ENCODE peak calls at places on chromosomes 6 and 20, in seven cellular contexts. T is activated T-cell treated with anti-CD3 and anti-CD28 coated beads for 4 hours; D is iPS-NIHi11; C is RWPE1; J is BJ; L is astrocyte of the cerebellum; F is stimulated activated CD4-positive, alpha-beta T cell treated with anti-CD3 and anti-CD28 coated beads, Interleukin-2, amount 100 ng/mL, for 48 hours. Z is an unnamed sample.

GRCh38 chr6:75230484-75231325 is 12.9 kb downstream of the COX7A2 start:
- DNase-seq in T (no peak), D (peak), C (peak), J (no peak), L (no peak), F (no peak), Z (peak)

GRCh38 chr6:108252055-108252454 is 8.8 kb downstream of the SNX3 start:
- DNase-seq in T (no peak), D (no peak), C (no peak), J (no peak), L (no peak), F (no peak), Z (no peak)

GRCh38 chr6:69630767-69631166 is 166.0 kb downstream of the LMBRD1 start:
- DNase-seq in T (no peak), D (no peak), C (no peak), J (no peak), L (no peak), F (no peak), Z (no peak)

GRCh38 chr20:12874933-12875332 is 133.8 kb upstream of the SPTLC3 start:
- DNase-seq in T (no peak), D (no peak), C (no peak), J (no peak), L (no peak), F (no peak), Z (no peak)

GRCh38 chr6:157994126-157994795 is 12.6 kb downstream of the SYNJ2 start:
- DNase-seq in T (no peak), D (no peak), C (no peak), J (no peak), L (no peak), F (no peak), Z (no peak)

GRCh38 chr6:154731296-154732218 is 1.7 kb upstream of the SCAF8 start:
- DNase-seq in T (no peak), D (no peak), C (no peak), J (no peak), L (no peak), F (no peak), Z (no peak)

GRCh38 chr20:47594157-47594556 is 92.5 kb downstream of the NCOA3 start:
- DNase-seq in T (no peak), D (no peak), C (no peak), J (no peak), L (no peak), F (no peak), Z (no peak)

GRCh38 chr20:58014628-58015315 is 213.7 kb downstream of the ANKRD60 start:
- DNase-seq in T (peak), D (no peak), C (peak), J (no peak), L (no peak), F (no peak), Z (no peak)

GRCh38 chr6:191487-192312 is 100.6 kb upstream of the DUSP22 start:
- DNase-seq in T (no peak), D (no peak), C (no peak), J (no peak), L (no peak), F (no peak), Z (no peak)

GRCh38 chr6:31441368-31442267 is 38.2 kb downstream of the MICA start:
- DNase-seq in T (peak), D (peak), C (peak), J (no peak), L (peak), F (no peak), Z (peak)

GRCh38 chr20:36582322-36582721 is 8.9 kb downstream of the TGIF2 start:
- DNase-seq in T (no peak), D (no peak), C (no peak), J (no peak), L (no peak), F (no peak), Z (no peak)

GRCh38 chr20:19928379-19929360 is 88.5 kb upstream of the NAA20 start:
- DNase-seq in T (no peak), D (no peak), C (peak), J (no peak), L (no peak), F (no peak), Z (no peak)

GRCh38 chr6:1812034-1812433 is 202.3 kb downstream of the FOXC1 start:
- DNase-seq in T (no peak), D (no peak), C (no peak), J (no peak), L (no peak), F (no peak), Z (no peak)

GRCh38 chr20:9989066-9989724 is 45.6 kb upstream of the ANKEF1 start:
- DNase-seq in T (no peak), D (no peak), C (no peak), J (peak), L (peak), F (no peak), Z (no peak)

GRCh38 chr6:26193467-26194328 is 106.5 kb downstream of the HFE start:
- DNase-seq in T (no peak), D (no peak), C (no peak), J (no peak), L (no peak), F (no peak), Z (no peak)

GRCh38 chr6:593139-593906 is 63.6 kb downstream of the HUS1B start:
- DNase-seq in T (peak), D (peak), C (peak), J (no peak), L (peak), F (peak), Z (peak)

GRCh38 chr6:154427425-154427824 is 70.8 kb upstream of the IPCEF1 start:
- DNase-seq in T (no peak), D (no peak), C (no peak), J (no peak), L (no peak), F (no peak), Z (no peak)

GRCh38 chr6:26196846-26197683 is 109.8 kb downstream of the HFE start:
- DNase-seq in T (peak), D (peak), C (peak), J (peak), L (peak), F (peak), Z (peak)

GRCh38 chr20:35734374-35734773 is 7.7 kb downstream of the RBM39 start:
- DNase-seq in T (no peak), D (no peak), C (no peak), J (no peak), L (no peak), F (no peak), Z (no peak)

GRCh38 chr6:158803733-158804143 is 15.4 kb downstream of the EZR start:
- DNase-seq in T (no peak), D (no peak), C (no peak), J (no peak), L (no peak), F (no peak), Z (no peak)

GRCh38 chr20:53660078-53660909 is 66.7 kb upstream of the ZNF217 start:
- DNase-seq in T (peak), D (no peak), C (no peak), J (no peak), L (no peak), F (peak), Z (peak)

GRCh38 chr6:17744019-17744756 is 37.5 kb upstream of the NUP153 start:
- DNase-seq in T (no peak), D (no peak), C (no peak), J (no peak), L (no peak), F (no peak), Z (no peak)

GRCh38 chr6:48782230-48782629 is 671.2 kb upstream of the PTCHD4 start:
- DNase-seq in T (no peak), D (no peak), C (no peak), J (no peak), L (no peak), F (no peak), Z (no peak)

GRCh38 chr6:129875610-129876515 is 14.7 kb upstream of the TMEM244 start:
- DNase-seq in T (no peak), D (no peak), C (no peak), J (no peak), L (no peak), F (no peak), Z (no peak)

GRCh38 chr20:56851552-56851951 is 222.4 kb downstream of the TFAP2C start:
- DNase-seq in T (no peak), D (no peak), C (no peak), J (no peak), L (no peak), F (no peak), Z (no peak)

GRCh38 chr6:122202576-122203137 is 196.8 kb upstream of the HSF2 start:
- DNase-seq in T (no peak), D (no peak), C (no peak), J (no peak), L (no peak), F (no peak), Z (peak)

GRCh38 chr6:142744836-142745235 is 200.1 kb downstream of the HIVEP2 start:
- DNase-seq in T (no peak), D (no peak), C (no peak), J (no peak), L (no peak), F (no peak), Z (no peak)

GRCh38 chr20:62795023-62795761 is 1.1 kb upstream of the MRGBP start:
- DNase-seq in T (peak), D (no peak), C (peak), J (no peak), L (no peak), F (peak), Z (peak)